ENCODE peak calls at places on chromosomes 1 and 21, in eight cellular contexts. Y, S, X, M, U, A, I and C are unnamed samples.

GRCh38 chr21:42997053-42997452 is 22.7 kb downstream of the PKNOX1 start:
- DNase-seq in Y (no peak), S (peak), X (peak), M (no peak), U (no peak), A (peak), I (no peak), C (peak)

GRCh38 chr1:241156231-241156965 is 200.6 kb downstream of the RGS7 start:
- DNase-seq in Y (no peak), S (peak), X (peak), M (no peak), U (no peak), A (peak), I (peak), C (no peak)

GRCh38 chr1:184825571-184825970 is 70.9 kb upstream of the EDEM3 start:
- DNase-seq in Y (no peak), S (no peak), X (no peak), M (no peak), U (no peak), A (no peak), I (no peak), C (no peak)

GRCh38 chr1:19435851-19436465 is 49.4 kb downstream of the CAPZB start:
- DNase-seq in Y (no peak), S (no peak), X (no peak), M (no peak), U (no peak), A (peak), I (no peak), C (peak)

GRCh38 chr1:5338466-5338865 is 653.8 kb downstream of the NPHP4 start:
- DNase-seq in Y (no peak), S (no peak), X (no peak), M (no peak), U (no peak), A (no peak), I (no peak), C (no peak)

GRCh38 chr1:235941852-235942624 is 75.3 kb upstream of the LYST start:
- DNase-seq in Y (no peak), S (no peak), X (no peak), M (no peak), U (no peak), A (no peak), I (no peak), C (no peak)

GRCh38 chr1:151908228-151908691 is 1.1 kb downstream of the THEM4 start:
- DNase-seq in Y (no peak), S (no peak), X (no peak), M (no peak), U (no peak), A (peak), I (no peak), C (no peak)

GRCh38 chr1:220767312-220768126 is 19.2 kb upstream of the MTARC1 start:
- DNase-seq in Y (no peak), S (no peak), X (no peak), M (no peak), U (no peak), A (no peak), I (no peak), C (no peak)

GRCh38 chr1:114107474-114108175 is 46.0 kb downstream of the SYT6 start:
- DNase-seq in Y (no peak), S (no peak), X (no peak), M (no peak), U (no peak), A (no peak), I (no peak), C (no peak)

GRCh38 chr1:59071289-59071688 is 225.6 kb upstream of the FGGY start:
- DNase-seq in Y (no peak), S (peak), X (no peak), M (no peak), U (no peak), A (no peak), I (peak), C (no peak)

GRCh38 chr1:66254785-66255184 is 279.2 kb upstream of the SGIP1 start:
- DNase-seq in Y (no peak), S (no peak), X (no peak), M (no peak), U (no peak), A (no peak), I (no peak), C (no peak)

GRCh38 chr1:3904006-3904842 is 4.2 kb upstream of the C1orf174 start:
- DNase-seq in Y (no peak), S (no peak), X (no peak), M (no peak), U (no peak), A (no peak), I (no peak), C (no peak)

GRCh38 chr1:150575072-150575489 is 4.3 kb downstream of the MCL1 start:
- DNase-seq in Y (no peak), S (no peak), X (no peak), M (no peak), U (no peak), A (peak), I (no peak), C (no peak)

GRCh38 chr1:1827089-1827433 is 48.8 kb upstream of the NADK start:
- DNase-seq in Y (no peak), S (no peak), X (no peak), M (no peak), U (no peak), A (no peak), I (no peak), C (no peak)

GRCh38 chr1:44062656-44063055 is 31.4 kb upstream of the SLC6A9 start:
- DNase-seq in Y (no peak), S (no peak), X (no peak), M (no peak), U (no peak), A (no peak), I (no peak), C (no peak)

GRCh38 chr1:16119504-16119903 is 36.4 kb downstream of the EPHA2 start:
- DNase-seq in Y (no peak), S (no peak), X (no peak), M (no peak), U (no peak), A (no peak), I (no peak), C (no peak)

GRCh38 chr1:24318988-24319863 is at the start of gene GRHL3:
- DNase-seq in Y (no peak), S (peak), X (peak), M (peak), U (no peak), A (no peak), I (peak), C (no peak)

GRCh38 chr1:225318706-225319575 is 108.9 kb downstream of the LBR start:
- DNase-seq in Y (peak), S (peak), X (peak), M (peak), U (no peak), A (peak), I (peak), C (no peak)

GRCh38 chr1:65494671-65495070 is 74.2 kb downstream of the LEPR start:
- DNase-seq in Y (no peak), S (no peak), X (no peak), M (no peak), U (no peak), A (peak), I (no peak), C (no peak)

GRCh38 chr1:8643542-8644536 is 173.6 kb downstream of the RERE start:
- DNase-seq in Y (no peak), S (peak), X (no peak), M (no peak), U (no peak), A (no peak), I (peak), C (no peak)

GRCh38 chr1:215273838-215274516 is 191.4 kb downstream of the KCNK2 start:
- DNase-seq in Y (no peak), S (no peak), X (peak), M (no peak), U (no peak), A (peak), I (no peak), C (no peak)

GRCh38 chr1:11777653-11778322 is 15.8 kb downstream of the C1orf167 start:
- DNase-seq in Y (no peak), S (no peak), X (no peak), M (no peak), U (no peak), A (no peak), I (no peak), C (no peak)

GRCh38 chr1:211739671-211740411 is 64.4 kb upstream of the NEK2 start:
- DNase-seq in Y (no peak), S (no peak), X (no peak), M (no peak), U (no peak), A (no peak), I (no peak), C (no peak)

GRCh38 chr1:178684111-178684510 is 40.9 kb upstream of the RALGPS2 start:
- DNase-seq in Y (no peak), S (no peak), X (peak), M (no peak), U (no peak), A (peak), I (no peak), C (no peak)

GRCh38 chr1:51347398-51348146 is 17.2 kb upstream of the TTC39A start:
- DNase-seq in Y (no peak), S (no peak), X (no peak), M (no peak), U (no peak), A (no peak), I (no peak), C (no peak)

GRCh38 chr1:152141971-152142584 is 16.9 kb downstream of the RPTN start:
- DNase-seq in Y (peak), S (peak), X (peak), M (no peak), U (no peak), A (peak), I (peak), C (no peak)

GRCh38 chr1:24417681-24418080 is 2.1 kb downstream of the NIPAL3 start:
- DNase-seq in Y (no peak), S (no peak), X (peak), M (no peak), U (no peak), A (peak), I (no peak), C (no peak)

GRCh38 chr1:17587693-17588047 is 48.2 kb downstream of the ARHGEF10L start:
- DNase-seq in Y (no peak), S (no peak), X (peak), M (no peak), U (no peak), A (peak), I (no peak), C (no peak)